ENCODE peak calls at places on chromosomes 1 and 21, in six cellular contexts. Z, A, E, P, T and H are unnamed samples. For H3K9me3, the result is how much of the 10 kb centered on the place peaks cover.

GRCh38 chr1:46653405-46653853 is 14.7 kb downstream of the ATPAF1 start:
- DNase-seq in T (no peak), Z (no peak), P (no peak), E (no peak), A (no peak), H (no peak)

GRCh38 chr1:98704474-98704873 is 43.0 kb downstream of the SNX7 start:
- DNase-seq in P (no peak), E (no peak), Z (no peak), A (no peak), T (peak), H (no peak)

GRCh38 chr1:213973129-213973528 is 14.6 kb upstream of the PROX1 start:
- DNase-seq in P (no peak), A (no peak), Z (no peak), T (no peak), E (no peak), H (no peak)

GRCh38 chr1:184409011-184409410 is 22.2 kb downstream of the C1orf21 start:
- DNase-seq in Z (no peak), A (no peak), E (no peak), T (no peak), P (no peak), H (no peak)

GRCh38 chr21:41954654-41955499 is 1.1 kb upstream of the C2CD2 start:
- DNase-seq in T (no peak), A (no peak), P (no peak), Z (no peak), E (no peak), H (no peak)

GRCh38 chr1:108502624-108503023 is 52.5 kb downstream of the NBPF6 start:
- DNase-seq in A (no peak), T (no peak), P (no peak), E (no peak), Z (no peak), H (no peak)

GRCh38 chr1:154755858-154756730 is 114.0 kb downstream of the KCNN3 start:
- DNase-seq in P (no peak), E (no peak), Z (no peak), T (peak), A (no peak), H (no peak)

GRCh38 chr1:39625009-39625408 is 14.4 kb downstream of the HEYL start:
- DNase-seq in E (no peak), A (no peak), Z (no peak), T (no peak), P (no peak), H (no peak)

GRCh38 chr1:191174298-191174697 is 696.6 kb upstream of the BRINP3 start:
- DNase-seq in A (no peak), T (no peak), E (no peak), P (no peak), Z (no peak), H (no peak)

GRCh38 chr1:218656301-218657037 is 311.3 kb downstream of the TGFB2 start:
- DNase-seq in A (no peak), Z (no peak), E (no peak), P (no peak), T (no peak), H (no peak)

GRCh38 chr1:111795401-111795800 is 39.7 kb downstream of the DDX20 start:
- DNase-seq in T (no peak), Z (no peak), P (no peak), A (no peak), E (no peak), H (no peak)

GRCh38 chr1:112894010-112894292 is 62.0 kb downstream of the SLC16A1 start:
- DNase-seq in Z (no peak), T (no peak), A (no peak), P (no peak), E (no peak), H (no peak)

GRCh38 chr1:112901387-112901786 is 54.6 kb downstream of the SLC16A1 start:
- DNase-seq in E (no peak), T (no peak), Z (no peak), A (no peak), P (no peak), H (no peak)

GRCh38 chr1:112893288-112894009 is 62.5 kb downstream of the SLC16A1 start:
- DNase-seq in T (no peak), E (no peak), P (no peak), A (no peak), Z (no peak), H (no peak)

GRCh38 chr1:112894561-112895011 is 61.4 kb downstream of the SLC16A1 start:
- DNase-seq in Z (no peak), P (no peak), T (no peak), A (no peak), E (no peak), H (no peak)

GRCh38 chr1:112896783-112897182 is 59.2 kb downstream of the SLC16A1 start:
- DNase-seq in T (no peak), E (no peak), A (no peak), Z (no peak), P (no peak), H (no peak)
- H3K9me3 ChIP-seq in T (under half), E (under half), A (under half), Z (under half), P (under half), H (under half)

DNA sequence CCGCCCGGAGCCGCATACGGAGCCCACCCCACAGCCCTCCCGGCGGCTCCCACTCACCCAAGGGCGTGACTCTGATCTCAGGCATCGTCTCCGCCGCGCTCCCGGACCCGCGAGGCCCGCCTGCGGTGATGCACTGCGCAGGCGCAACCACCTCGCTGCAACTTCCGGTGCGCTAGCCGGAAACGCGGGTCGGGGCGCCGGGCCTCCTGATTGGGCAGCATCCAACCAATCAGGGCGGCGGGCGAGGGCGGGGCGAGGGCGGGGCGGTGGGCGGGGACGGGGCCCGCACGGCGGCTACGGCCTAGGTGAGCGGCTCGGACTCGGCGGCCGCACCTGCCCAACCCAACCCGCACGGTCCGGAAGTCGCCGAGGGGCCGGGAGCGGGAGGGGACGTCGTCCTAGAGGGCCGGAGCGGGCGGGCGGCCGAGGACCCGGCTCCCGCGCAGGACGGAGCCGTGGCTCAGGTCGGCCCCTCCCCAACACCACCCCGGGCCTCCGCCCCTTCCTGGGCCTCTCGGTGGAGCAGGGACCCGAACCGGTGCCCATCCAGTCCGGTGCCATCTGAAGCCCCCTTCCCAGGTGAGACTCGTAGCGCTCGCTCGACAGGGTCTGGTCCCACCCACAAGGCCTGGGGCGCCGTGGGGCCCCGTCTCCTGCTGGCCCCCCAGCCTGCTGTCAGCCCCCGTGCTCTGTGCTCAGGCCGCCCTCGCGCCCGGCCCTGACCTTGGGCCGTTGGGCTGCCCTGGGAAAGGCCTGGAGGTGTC is at the start of the genes CPTP and INTS11:
- DNase-seq in A (no peak), E (peak), Z (peak), P (peak), T (peak), H (peak)
- H3K9me3 ChIP-seq in A (under half), E (under half), Z (under half), P (under half), T (under half), H (under half)

GRCh38 chr1:42518894-42519293 is 55.8 kb downstream of the CCDC30 start:
- DNase-seq in E (no peak), Z (no peak), A (no peak), T (no peak), P (no peak), H (no peak)
- H3K9me3 ChIP-seq in E (under half), Z (under half), A (under half), T (under half), P (under half), H (under half)

GRCh38 chr1:248013229-248013710 is at the start of gene OR2L5:
- DNase-seq in P (no peak), A (no peak), E (no peak), Z (no peak), T (no peak), H (no peak)

GRCh38 chr1:248007778-248008177 is 5.7 kb upstream of the OR2L5 start:
- DNase-seq in A (no peak), P (no peak), Z (no peak), E (no peak), T (no peak), H (no peak)

DNA sequence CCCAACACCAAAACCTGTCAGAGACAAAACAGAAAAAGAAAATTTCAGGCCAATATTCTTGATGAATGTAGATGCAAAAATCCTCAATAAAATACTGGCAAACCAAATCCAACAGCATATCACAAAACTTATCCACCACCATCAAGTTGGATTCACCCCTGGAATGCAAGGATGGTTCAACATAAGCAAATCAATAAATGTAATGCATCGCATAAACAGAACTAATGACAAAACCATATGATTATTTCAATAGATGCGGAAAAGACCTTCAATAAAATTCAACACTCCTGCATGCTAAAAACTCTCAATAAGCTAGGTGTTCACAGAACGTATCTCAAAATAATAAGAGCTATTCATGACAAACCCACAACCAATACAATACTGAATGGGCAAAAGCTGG is 3.8 kb upstream of the OR2L5 start:
- DNase-seq in T (no peak), Z (no peak), E (no peak), P (no peak), A (no peak), H (no peak)
- H3K9me3 ChIP-seq in T (under half), Z (under half), E (under half), P (under half), A (under half), H (under half)

GRCh38 chr1:160500321-160500990 is 22.6 kb downstream of the SLAMF6 start:
- DNase-seq in E (no peak), T (no peak), Z (no peak), A (no peak), P (no peak), H (no peak)

GRCh38 chr1:160494620-160495019 is 28.4 kb downstream of the SLAMF6 start:
- DNase-seq in Z (no peak), P (no peak), T (peak), E (no peak), A (no peak), H (no peak)

GRCh38 chr1:160499631-160500030 is 23.4 kb downstream of the SLAMF6 start:
- DNase-seq in A (no peak), E (no peak), P (no peak), T (no peak), Z (no peak), H (no peak)

GRCh38 chr1:160492617-160493016 is 30.4 kb downstream of the SLAMF6 start:
- DNase-seq in Z (no peak), A (no peak), T (no peak), P (no peak), E (no peak), H (no peak)

GRCh38 chr1:160496334-160496733 is 26.7 kb downstream of the SLAMF6 start:
- DNase-seq in T (no peak), A (no peak), P (no peak), E (no peak), Z (no peak), H (no peak)
- H3K9me3 ChIP-seq in T (under half), A (under half), P (under half), E (under half), Z (under half), H (under half)